ENCODE peak calls at places on chromosome 21, in six cellular contexts. G, U, W, M, D and E are unnamed samples.

GRCh38 chr21:42535602-42536171 is 22.0 kb downstream of the SLC37A1 start:
- DNase-seq in G (no peak), U (no peak), W (no peak), M (no peak), D (no peak), E (no peak)

GRCh38 chr21:44702111-44702972 is 5.4 kb downstream of the KRTAP10-12 start:
- DNase-seq in G (no peak), U (no peak), W (no peak), M (no peak), D (no peak), E (no peak)

GRCh38 chr21:36874665-36875064 is 91.8 kb downstream of the HLCS start:
- DNase-seq in G (no peak), U (no peak), W (no peak), M (no peak), D (no peak), E (no peak)

GRCh38 chr21:45803613-45804340 is 160.3 kb downstream of the PCBP3 start:
- DNase-seq in G (no peak), U (no peak), W (no peak), M (no peak), D (no peak), E (no peak)

GRCh38 chr21:37670883-37671282 is 245.4 kb downstream of the KCNJ6 start:
- DNase-seq in G (peak), U (no peak), W (no peak), M (peak), D (peak), E (peak)

GRCh38 chr21:26506951-26507350 is 66.1 kb downstream of the CYYR1 start:
- DNase-seq in G (peak), U (no peak), W (no peak), M (peak), D (no peak), E (peak)

GRCh38 chr21:45699251-45699942 is 55.9 kb downstream of the PCBP3 start:
- DNase-seq in G (no peak), U (no peak), W (no peak), M (no peak), D (no peak), E (no peak)

GRCh38 chr21:45284456-45284741 is 3.3 kb downstream of the POFUT2 start:
- DNase-seq in G (no peak), U (no peak), W (no peak), M (no peak), D (no peak), E (no peak)

GRCh38 chr21:17051054-17051453 is 461.8 kb upstream of the CXADR start:
- DNase-seq in G (no peak), U (no peak), W (no peak), M (no peak), D (no peak), E (peak)

GRCh38 chr21:29677326-29677725 is 262.5 kb downstream of the GRIK1 start:
- DNase-seq in G (no peak), U (no peak), W (no peak), M (no peak), D (no peak), E (no peak)

GRCh38 chr21:42414928-42415769 is 11.4 kb downstream of the UBASH3A start:
- DNase-seq in G (peak), U (peak), W (peak), M (peak), D (no peak), E (peak)

GRCh38 chr21:45303111-45303615 is 15.5 kb upstream of the POFUT2 start:
- DNase-seq in G (no peak), U (no peak), W (no peak), M (no peak), D (no peak), E (no peak)

GRCh38 chr21:15249285-15249993 is 184.6 kb upstream of the NRIP1 start:
- DNase-seq in G (peak), U (no peak), W (no peak), M (peak), D (no peak), E (peak)

GRCh38 chr21:36706951-36707762 is 8.2 kb downstream of the SIM2 start:
- DNase-seq in G (no peak), U (no peak), W (no peak), M (peak), D (no peak), E (no peak)

GRCh38 chr21:31098576-31099005 is 60.3 kb upstream of the KRTAP19-8 start:
- DNase-seq in G (peak), U (peak), W (peak), M (peak), D (peak), E (peak)

GRCh38 chr21:26844258-26845065 is 747 bp downstream of the ADAMTS1 start:
- DNase-seq in G (peak), U (no peak), W (no peak), M (peak), D (no peak), E (peak)

GRCh38 chr21:35026617-35027557 is 22.2 kb downstream of the RUNX1 start:
- DNase-seq in G (no peak), U (peak), W (peak), M (peak), D (no peak), E (peak)